ENCODE peak calls at places on chromosomes 3 and 15, in five cellular contexts. One of them, this sample, is unnamed.

GRCh38 chr15:58460108-58460507 is 28.3 kb downstream of the LIPC start:
- DNase-seq in neural progenitor cell: no peak
- DNase-seq in activated effector memory CD4-positive, alpha-beta T cell treated with anti-CD3 and anti-CD28 coated beads, Interleukin-2, amount 50 U/mL, for 16 hours: no peak
- DNase-seq in NCI-H748 treated with DMSO at 0.1 percent for 48 hours: no peak
- DNase-seq in stimulated activated CD4-positive, alpha-beta T cell treated with anti-CD3 and anti-CD28 coated beads, Interleukin-12 subunit alpha, Interleukin-12 subunit beta, amount 100 ng/mL, for 4 hours: no peak
- DNase-seq in this sample: no peak

GRCh38 chr15:31016446-31016915 is 25.1 kb upstream of the MTMR10 start:
- DNase-seq in neural progenitor cell: no peak
- DNase-seq in activated effector memory CD4-positive, alpha-beta T cell treated with anti-CD3 and anti-CD28 coated beads, Interleukin-2, amount 50 U/mL, for 16 hours: no peak
- DNase-seq in stimulated activated CD4-positive, alpha-beta T cell treated with anti-CD3 and anti-CD28 coated beads, Interleukin-12 subunit alpha, Interleukin-12 subunit beta, amount 100 ng/mL, for 4 hours: no peak
- DNase-seq in NCI-H748 treated with DMSO at 0.1 percent for 48 hours: no peak
- DNase-seq in this sample: no peak

GRCh38 chr15:100913961-100914360 is 5.2 kb upstream of the LRRK1 start:
- DNase-seq in stimulated activated CD4-positive, alpha-beta T cell treated with anti-CD3 and anti-CD28 coated beads, Interleukin-12 subunit alpha, Interleukin-12 subunit beta, amount 100 ng/mL, for 4 hours: no peak
- DNase-seq in activated effector memory CD4-positive, alpha-beta T cell treated with anti-CD3 and anti-CD28 coated beads, Interleukin-2, amount 50 U/mL, for 16 hours: no peak
- DNase-seq in NCI-H748 treated with DMSO at 0.1 percent for 48 hours: no peak
- DNase-seq in neural progenitor cell: no peak
- DNase-seq in this sample: no peak

GRCh38 chr3:43180027-43180426 is 74.1 kb upstream of the POMGNT2 start:
- DNase-seq in NCI-H748 treated with DMSO at 0.1 percent for 48 hours: no peak
- DNase-seq in neural progenitor cell: no peak
- DNase-seq in stimulated activated CD4-positive, alpha-beta T cell treated with anti-CD3 and anti-CD28 coated beads, Interleukin-12 subunit alpha, Interleukin-12 subunit beta, amount 100 ng/mL, for 4 hours: no peak
- DNase-seq in activated effector memory CD4-positive, alpha-beta T cell treated with anti-CD3 and anti-CD28 coated beads, Interleukin-2, amount 50 U/mL, for 16 hours: peak
- DNase-seq in this sample: no peak

GRCh38 chr3:24299236-24299635 is 195.4 kb downstream of the THRB start:
- DNase-seq in neural progenitor cell: no peak
- DNase-seq in activated effector memory CD4-positive, alpha-beta T cell treated with anti-CD3 and anti-CD28 coated beads, Interleukin-2, amount 50 U/mL, for 16 hours: no peak
- DNase-seq in NCI-H748 treated with DMSO at 0.1 percent for 48 hours: no peak
- DNase-seq in stimulated activated CD4-positive, alpha-beta T cell treated with anti-CD3 and anti-CD28 coated beads, Interleukin-12 subunit alpha, Interleukin-12 subunit beta, amount 100 ng/mL, for 4 hours: no peak
- DNase-seq in this sample: no peak

GRCh38 chr15:48060396-48060795 is 60.4 kb upstream of the SLC24A5 start:
- DNase-seq in neural progenitor cell: no peak
- DNase-seq in activated effector memory CD4-positive, alpha-beta T cell treated with anti-CD3 and anti-CD28 coated beads, Interleukin-2, amount 50 U/mL, for 16 hours: no peak
- DNase-seq in NCI-H748 treated with DMSO at 0.1 percent for 48 hours: no peak
- DNase-seq in stimulated activated CD4-positive, alpha-beta T cell treated with anti-CD3 and anti-CD28 coated beads, Interleukin-12 subunit alpha, Interleukin-12 subunit beta, amount 100 ng/mL, for 4 hours: no peak
- DNase-seq in this sample: no peak

GRCh38 chr3:184335661-184336483 is 1.5 kb upstream of the FAM131A start:
- DNase-seq in activated effector memory CD4-positive, alpha-beta T cell treated with anti-CD3 and anti-CD28 coated beads, Interleukin-2, amount 50 U/mL, for 16 hours: peak
- DNase-seq in neural progenitor cell: peak
- DNase-seq in stimulated activated CD4-positive, alpha-beta T cell treated with anti-CD3 and anti-CD28 coated beads, Interleukin-12 subunit alpha, Interleukin-12 subunit beta, amount 100 ng/mL, for 4 hours: peak
- DNase-seq in NCI-H748 treated with DMSO at 0.1 percent for 48 hours: peak
- DNase-seq in this sample: peak

GRCh38 chr3:170107926-170108325 is 70.1 kb downstream of the GPR160 start:
- DNase-seq in NCI-H748 treated with DMSO at 0.1 percent for 48 hours: no peak
- DNase-seq in activated effector memory CD4-positive, alpha-beta T cell treated with anti-CD3 and anti-CD28 coated beads, Interleukin-2, amount 50 U/mL, for 16 hours: no peak
- DNase-seq in neural progenitor cell: no peak
- DNase-seq in stimulated activated CD4-positive, alpha-beta T cell treated with anti-CD3 and anti-CD28 coated beads, Interleukin-12 subunit alpha, Interleukin-12 subunit beta, amount 100 ng/mL, for 4 hours: no peak
- DNase-seq in this sample: no peak

This sample was measured in retina.